ENCODE peak calls at places on chromosomes 5 and 9, in six cellular contexts. E, A, X, O, N and Z are unnamed samples.
A peak's percentile ranks its signal among the peaks of the same experiment; 100 is the strongest.

GRCh38 chr5:17359451-17359965 is 138.5 kb upstream of the TAF11L2 start:
- DNase-seq in A (no peak), N (no peak), X (no peak), E (no peak), O (peak; percentile 98), Z (no peak)

GRCh38 chr9:133636902-133637301 is 739 bp downstream of the DBH start:
- DNase-seq in E (no peak), A (no peak), O (no peak), X (no peak), N (no peak), Z (no peak)

GRCh38 chr9:7177383-7177782 is 419.6 kb downstream of the KDM4C start:
- DNase-seq in O (no peak), N (no peak), X (no peak), A (no peak), E (no peak), Z (no peak)

GRCh38 chr5:146888341-146888978 is 9.9 kb upstream of the PPP2R2B start:
- DNase-seq in A (no peak), X (no peak), N (no peak), O (no peak), E (no peak), Z (no peak)

GRCh38 chr9:89553451-89554020 is 51.3 kb upstream of the GADD45G start:
- DNase-seq in N (no peak), A (no peak), E (no peak), X (no peak), O (no peak), Z (no peak)

GRCh38 chr5:157225463-157226422 is 40.2 kb upstream of the CYFIP2 start:
- DNase-seq in E (no peak), N (no peak), X (no peak), A (no peak), O (no peak), Z (no peak)

GRCh38 chr5:5490774-5491347 is 68.4 kb downstream of the ICE1 start:
- DNase-seq in X (peak; percentile 68), E (no peak), N (no peak), O (no peak), A (no peak), Z (no peak)

GRCh38 chr5:5018560-5018935 is 121.6 kb upstream of the ADAMTS16 start:
- DNase-seq in X (no peak), N (no peak), A (no peak), O (no peak), E (no peak), Z (no peak)

GRCh38 chr5:116494784-116495480 is 79.7 kb downstream of the SEMA6A start:
- DNase-seq in O (peak; percentile 21), A (no peak), X (peak; percentile 16), N (no peak), E (no peak), Z (no peak)

GRCh38 chr5:4802044-4802443 is 338.1 kb upstream of the ADAMTS16 start:
- DNase-seq in A (no peak), O (no peak), N (no peak), X (no peak), E (peak; percentile 14), Z (no peak)

GRCh38 chr9:112065781-112066606 is 109.1 kb downstream of the SUSD1 start:
- DNase-seq in A (no peak), E (no peak), O (no peak), X (peak; percentile 14), N (peak; percentile 79), Z (peak; percentile 69)

GRCh38 chr9:3708751-3709150 is 182.9 kb upstream of the RFX3 start:
- DNase-seq in E (no peak), X (peak; percentile 17), O (no peak), N (peak; percentile 18), A (no peak), Z (no peak)